ENCODE peak calls at places on chromosomes 1 and 21, in seven cellular contexts. H, F, A, I, P, B and L are unnamed samples. For H3K4me1 and H4K20me1, the result is how much of the 10 kb centered on the place peaks cover.

GRCh38 chr1:155226188-155226909 is 17.9 kb downstream of the MTX1 start:
- DNase-seq in H (peak), F (peak), A (peak), I (peak), P (peak), B (peak), L (peak)

GRCh38 chr1:10539411-10540043 is 64.8 kb downstream of the PEX14 start:
- DNase-seq in H (peak), F (no peak), A (no peak), I (no peak), P (no peak), B (peak), L (no peak)

GRCh38 chr21:44779417-44780139 is 22.0 kb downstream of the UBE2G2 start:
- DNase-seq in H (no peak), F (no peak), A (peak), I (no peak), P (no peak), B (no peak), L (no peak)

GRCh38 chr1:155970531-155971167 is 7.7 kb downstream of the ARHGEF2 start:
- DNase-seq in H (peak), F (peak), A (no peak), I (peak), P (no peak), B (peak), L (no peak)

GRCh38 chr21:28699591-28700259 is 293.0 kb downstream of the LTN1 start:
- DNase-seq in H (no peak), F (no peak), A (peak), I (no peak), P (no peak), B (peak), L (no peak)

GRCh38 chr1:201022824-201023516 is 544 bp downstream of the KIF21B start:
- DNase-seq in H (no peak), F (peak), A (no peak), I (peak), P (peak), B (no peak), L (no peak)

GRCh38 chr1:234672349-234673135 is 62.6 kb upstream of the IRF2BP2 start:
- DNase-seq in H (no peak), F (no peak), A (no peak), I (no peak), P (no peak), B (no peak), L (no peak)

GRCh38 chr1:184954232-184954995 is 19.9 kb downstream of the NIBAN1 start:
- DNase-seq in H (no peak), F (no peak), A (peak), I (no peak), P (peak), B (no peak), L (peak)

GRCh38 chr1:107575226-107575625 is 389.8 kb downstream of the VAV3 start:
- DNase-seq in H (no peak), F (no peak), A (no peak), I (no peak), P (peak), B (no peak), L (no peak)

GRCh38 chr1:205061665-205062069 is 18.7 kb downstream of the CNTN2 start:
- DNase-seq in H (peak), F (peak), A (peak), I (peak), P (peak), B (peak), L (peak)

GRCh38 chr1:209023790-209024189 is 559.7 kb upstream of the CAMK1G start:
- DNase-seq in H (no peak), F (no peak), A (no peak), I (no peak), P (no peak), B (no peak), L (no peak)

GRCh38 chr1:6686294-6686693 is 15.3 kb downstream of the DNAJC11 start:
- DNase-seq in H (peak), F (no peak), A (no peak), I (no peak), P (no peak), B (no peak), L (no peak)

GRCh38 chr1:4018721-4019521 is 118.8 kb upstream of the C1orf174 start:
- DNase-seq in H (no peak), F (no peak), A (no peak), I (no peak), P (no peak), B (no peak), L (no peak)

GRCh38 chr1:87392241-87393192 is 63.8 kb downstream of the LMO4 start:
- DNase-seq in H (peak), F (no peak), A (peak), I (no peak), P (peak), B (peak), L (peak)

GRCh38 chr1:211259596-211260126 is 495 bp downstream of the RCOR3 start:
- DNase-seq in H (no peak), F (peak), A (no peak), I (peak), P (no peak), B (peak), L (peak)

GRCh38 chr1:25773441-25774125 is 26.4 kb upstream of the SELENON start:
- DNase-seq in H (peak), F (no peak), A (no peak), I (no peak), P (peak), B (no peak), L (peak)

GRCh38 chr1:96722161-96722908 is 751 bp downstream of the PTBP2 start:
- DNase-seq in H (peak), F (peak), A (peak), I (peak), P (no peak), B (peak), L (peak)

GRCh38 chr1:30146448-30146847 is 576.9 kb downstream of the MATN1 start:
- DNase-seq in H (no peak), F (no peak), A (no peak), I (no peak), P (no peak), B (no peak), L (no peak)

GRCh38 chr1:168092566-168093355 is 44.0 kb downstream of the GPR161 start:
- DNase-seq in H (no peak), F (peak), A (no peak), I (no peak), P (no peak), B (peak), L (no peak)

GRCh38 chr1:168092151-168092550 is 44.6 kb downstream of the GPR161 start:
- DNase-seq in H (no peak), F (no peak), A (no peak), I (no peak), P (no peak), B (no peak), L (no peak)

GRCh38 chr1:168091720-168092119 is 45.0 kb downstream of the GPR161 start:
- DNase-seq in H (no peak), F (no peak), A (no peak), I (no peak), P (no peak), B (no peak), L (no peak)

GRCh38 chr1:168095476-168095875 is 41.3 kb downstream of the GPR161 start:
- DNase-seq in H (no peak), F (no peak), A (no peak), I (no peak), P (no peak), B (no peak), L (no peak)

DNA sequence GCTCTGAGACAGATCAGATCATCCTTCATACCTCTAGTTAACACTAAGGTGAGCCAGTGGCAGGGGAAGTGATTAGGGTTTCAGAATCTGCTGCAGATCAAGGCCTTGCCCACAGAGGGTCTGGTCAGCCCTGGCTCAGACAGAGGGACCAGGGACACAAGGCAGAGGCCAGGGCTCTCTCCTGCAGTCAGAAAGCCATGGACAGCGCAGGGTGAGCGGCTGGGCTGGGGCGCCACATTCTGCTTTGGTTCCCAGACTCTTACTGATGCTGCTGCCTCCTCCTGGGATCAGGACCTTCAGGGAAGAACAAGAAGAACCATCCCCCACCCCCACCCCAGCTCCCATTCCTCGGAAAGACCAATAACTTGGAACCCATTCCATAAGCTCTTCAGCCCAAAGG is 43.1 kb downstream of the GPR161 start:
- DNase-seq in H (no peak), F (no peak), A (no peak), I (no peak), P (no peak), B (no peak), L (no peak)
- H3K4me1 ChIP-seq in H (under half), F (under half), A (under half), I (under half), P (under half), B (under half), L (under half)

GRCh38 chr1:183070234-183070922 is 47.2 kb downstream of the LAMC1 start:
- DNase-seq in H (no peak), F (no peak), A (no peak), I (no peak), P (no peak), B (no peak), L (no peak)

GRCh38 chr1:183065168-183065670 is 42.0 kb downstream of the LAMC1 start:
- DNase-seq in H (no peak), F (no peak), A (no peak), I (no peak), P (no peak), B (no peak), L (no peak)

GRCh38 chr1:183070923-183071618 is 47.9 kb downstream of the LAMC1 start:
- DNase-seq in H (peak), F (peak), A (peak), I (peak), P (no peak), B (peak), L (no peak)

GRCh38 chr1:183073320-183073719 is 50.1 kb downstream of the LAMC1 start:
- DNase-seq in H (no peak), F (no peak), A (no peak), I (peak), P (no peak), B (no peak), L (no peak)

DNA sequence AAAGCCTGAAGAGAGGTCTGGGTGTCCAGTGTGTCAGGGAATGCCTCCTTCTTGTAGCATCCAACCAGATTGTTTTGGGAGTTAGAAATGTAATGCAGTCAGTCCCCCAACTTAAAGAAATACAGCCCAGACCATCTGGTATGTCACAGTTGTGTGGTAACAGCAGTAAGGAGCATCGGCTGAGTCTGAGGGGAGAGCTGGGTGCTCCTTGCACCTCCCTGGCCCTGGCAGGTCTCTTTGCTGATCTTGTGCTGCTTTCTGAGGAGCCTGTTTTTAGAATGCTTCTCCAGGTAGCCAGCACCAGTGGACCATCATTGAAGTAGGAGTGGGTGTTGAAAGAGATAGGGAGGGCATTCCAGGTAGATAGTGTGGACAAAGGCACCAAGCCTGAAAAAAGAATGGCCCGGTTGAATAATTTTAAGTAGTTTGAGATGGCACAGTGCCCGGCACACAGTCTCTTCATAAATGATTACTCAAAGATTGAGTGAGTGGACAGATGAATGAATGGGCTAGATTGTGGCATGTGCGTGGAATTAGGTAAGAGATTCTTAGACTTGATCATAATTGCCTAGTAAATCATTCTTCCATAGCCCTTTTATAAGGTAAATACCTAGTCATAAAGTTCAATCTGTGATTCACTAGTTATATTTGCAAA is 46.5 kb downstream of the LAMC1 start:
- DNase-seq in H (no peak), F (peak), A (peak), I (no peak), P (peak), B (no peak), L (no peak)
- H4K20me1 ChIP-seq in H (half or more), F (under half), A (under half), I (under half), P (under half), B (under half), L (under half)

GRCh38 chr1:206582537-206583460 is 29.5 kb downstream of the EIF2D start:
- DNase-seq in H (no peak), F (no peak), A (no peak), I (no peak), P (no peak), B (no peak), L (no peak)
- H2AFZ ChIP-seq in H (no peak), F (no peak), A (no peak), I (no peak), P (no peak), B (no peak), L (no peak)

GRCh38 chr1:111594128-111594693 is 25.4 kb upstream of the RAP1A start:
- DNase-seq in H (no peak), F (no peak), A (no peak), I (no peak), P (no peak), B (no peak), L (no peak)
- H3K4me1 ChIP-seq in H (under half), F (under half), A (under half), I (under half), P (under half), B (under half), L (under half)

GRCh38 chr1:198169704-198170103 is 12.9 kb downstream of the NEK7 start:
- DNase-seq in H (no peak), F (no peak), A (peak), I (no peak), P (no peak), B (no peak), L (no peak)
- H4K20me1 ChIP-seq in H (half or more), F (under half), A (under half), I (under half), P (under half), B (under half), L (under half)

GRCh38 chr21:25331286-25331685 is 276.0 kb downstream of the MRPL39 start:
- DNase-seq in H (no peak), F (no peak), A (no peak), I (no peak), P (no peak), B (peak), L (no peak)
- H2AFZ ChIP-seq in H (no peak), F (no peak), A (no peak), I (no peak), P (no peak), B (no peak), L (no peak)